ENCODE peak calls at places on chromosome 22, in four cellular contexts. P is osteocyte, A is GM20000, C is WTC11. Q is an unnamed sample.

GRCh38 chr22:44738347-44738715 is 14.0 kb upstream of the ARHGAP8 start:
- DNase-seq in P (no peak), A (no peak), C (no peak), Q (no peak)

GRCh38 chr22:42357221-42357620 is 75.0 kb downstream of the NFAM1 start:
- DNase-seq in P (no peak), A (no peak), C (no peak), Q (no peak)

GRCh38 chr22:17906978-17907730 is 117.2 kb downstream of the MICAL3 start:
- DNase-seq in P (no peak), A (no peak), C (no peak), Q (no peak)

GRCh38 chr22:29152381-29153138 is 53.1 kb upstream of the EMID1 start:
- DNase-seq in P (no peak), A (no peak), C (peak; percentile 44), Q (no peak)

GRCh38 chr22:46481386-46481785 is 56.0 kb downstream of the CELSR1 start:
- DNase-seq in P (no peak), A (no peak), C (no peak), Q (no peak)

GRCh38 chr22:47138898-47139789 is 376.7 kb downstream of the TBC1D22A start:
- DNase-seq in P (no peak), A (no peak), C (no peak), Q (no peak)

GRCh38 chr22:17655289-17655688 is 16.7 kb downstream of the BCL2L13 start:
- DNase-seq in P (no peak), A (no peak), C (no peak), Q (no peak)

GRCh38 chr22:22452211-22452610 is 56.3 kb downstream of the ZNF280B start:
- DNase-seq in P (no peak), A (no peak), C (no peak), Q (no peak)

GRCh38 chr22:29782061-29782845 is 15.1 kb downstream of the UQCR10 start:
- DNase-seq in P (no peak), A (no peak), C (no peak), Q (no peak)

GRCh38 chr22:29824677-29825076 is 13.4 kb downstream of the ASCC2 start:
- DNase-seq in P (no peak), A (no peak), C (no peak), Q (no peak)

GRCh38 chr22:40183029-40183581 is 5.4 kb downstream of the TNRC6B start:
- DNase-seq in P (peak; percentile 75), A (no peak), C (no peak), Q (no peak)

Q was measured in T-helper 9 cell.